ENCODE peak calls at places on chromosomes 1 and 21, in ten cellular contexts. O is cardiac muscle cell, S is astrocyte of the cerebellum, Y is tibial nerve, A is fibroblast of mammary gland, N is body of pancreas, B is WERI-Rb-1, L is transverse colon, H is IMR-90, V is A549. X is an unnamed sample.
A peak's percentile ranks its signal among the peaks of the same experiment; 100 is the strongest.

GRCh38 chr1:55823521-55824296 is 608.5 kb upstream of the USP24 start:
- DNase-seq in O (no peak), S (no peak), Y (no peak), A (peak; percentile 38), N (no peak), B (no peak), L (no peak), H (peak; percentile 64), V (peak; percentile 8), X (peak; percentile 45)

GRCh38 chr1:54934869-54935268 is 45.6 kb upstream of the TMEM61 start:
- DNase-seq in O (no peak), S (peak; percentile 85), Y (no peak), A (peak; percentile 86), N (no peak), B (no peak), L (no peak), H (peak; percentile 96), V (peak; percentile 46), X (peak; percentile 75)

GRCh38 chr1:103525114-103525606 is 339 bp upstream of the RNPC3 start:
- DNase-seq in O (peak; percentile 76), S (peak; percentile 6), Y (no peak), A (peak; percentile 59), N (no peak), B (peak; percentile 58), L (no peak), H (peak; percentile 38), V (peak; percentile 38), X (no peak)

GRCh38 chr1:110687244-110687643 is 12.5 kb upstream of the KCNA3 start:
- DNase-seq in O (no peak), S (no peak), Y (no peak), A (peak; percentile 43), N (no peak), B (no peak), L (no peak), H (peak; percentile 60), V (no peak), X (no peak)

GRCh38 chr1:35264861-35265260 is 3.6 kb upstream of the ZMYM4 start:
- DNase-seq in O (no peak), S (peak; percentile 72), Y (no peak), A (peak; percentile 35), N (peak; percentile 51), B (no peak), L (peak; percentile 21), H (peak; percentile 35), V (peak; percentile 62), X (peak; percentile 11)

GRCh38 chr1:6424619-6425593 is at the start of gene ESPN:
- DNase-seq in O (no peak), S (no peak), Y (no peak), A (no peak), N (no peak), B (no peak), L (no peak), H (no peak), V (no peak), X (no peak)

GRCh38 chr1:30998887-30999286 is 66.6 kb downstream of the PUM1 start:
- DNase-seq in O (no peak), S (no peak), Y (no peak), A (no peak), N (no peak), B (no peak), L (no peak), H (no peak), V (no peak), X (no peak)

GRCh38 chr1:90833497-90834087 is 116.5 kb upstream of the BARHL2 start:
- DNase-seq in O (no peak), S (no peak), Y (no peak), A (no peak), N (no peak), B (no peak), L (no peak), H (no peak), V (no peak), X (no peak)

GRCh38 chr1:8398677-8399076 is 80.8 kb downstream of the SLC45A1 start:
- DNase-seq in O (no peak), S (no peak), Y (no peak), A (no peak), N (no peak), B (no peak), L (no peak), H (no peak), V (no peak), X (no peak)

GRCh38 chr1:230581446-230582079 is 60.7 kb upstream of the COG2 start:
- DNase-seq in O (no peak), S (no peak), Y (no peak), A (no peak), N (no peak), B (no peak), L (no peak), H (no peak), V (peak; percentile 32), X (no peak)

GRCh38 chr1:245544236-245544635 is 389.5 kb downstream of the KIF26B start:
- DNase-seq in O (no peak), S (no peak), Y (no peak), A (no peak), N (no peak), B (no peak), L (no peak), H (no peak), V (no peak), X (no peak)

GRCh38 chr1:70090875-70091274 is 114.5 kb downstream of the LRRC40 start:
- DNase-seq in O (no peak), S (peak; percentile 16), Y (no peak), A (peak; percentile 69), N (no peak), B (no peak), L (no peak), H (peak; percentile 79), V (no peak), X (peak; percentile 61)

GRCh38 chr1:71521655-71522264 is 440.9 kb upstream of the ZRANB2 start:
- DNase-seq in O (peak; percentile 59), S (peak; percentile 27), Y (no peak), A (peak; percentile 61), N (peak; percentile 16), B (peak; percentile 44), L (peak; percentile 58), H (peak; percentile 43), V (peak; percentile 6), X (peak; percentile 11)

GRCh38 chr1:179190861-179191260 is 38.6 kb downstream of the ABL2 start:
- DNase-seq in O (no peak), S (no peak), Y (no peak), A (peak; percentile 40), N (no peak), B (no peak), L (no peak), H (no peak), V (no peak), X (peak; percentile 31)

GRCh38 chr21:28336299-28336698 is 656.4 kb downstream of the LTN1 start:
- DNase-seq in O (peak; percentile 74), S (peak; percentile 63), Y (no peak), A (peak; percentile 94), N (peak; percentile 53), B (no peak), L (no peak), H (peak; percentile 96), V (peak; percentile 11), X (peak; percentile 60)

GRCh38 chr1:207898836-207899235 is 12.1 kb downstream of the CD34 start:
- DNase-seq in O (no peak), S (no peak), Y (no peak), A (no peak), N (no peak), B (no peak), L (no peak), H (no peak), V (no peak), X (no peak)

GRCh38 chr1:115089443-115090340 is at the start of gene TSPAN2:
- DNase-seq in O (peak; percentile 98), S (no peak), Y (no peak), A (peak; percentile 64), N (peak; percentile 54), B (peak; percentile 91), L (peak; percentile 78), H (peak; percentile 59), V (peak; percentile 54), X (peak; percentile 28)
- H3K4me3 ChIP-seq in O (peak within 1 kb of the TSS; percentile 57), S (peak within 1 kb of the TSS; percentile 56), Y (peak within 1 kb of the TSS; percentile 58), A (peak within 1 kb of the TSS; percentile 48), N (no peak within 1 kb of the TSS), B (peak within 1 kb of the TSS; percentile 71), L (peak within 1 kb of the TSS; percentile 79), H (peak within 1 kb of the TSS; percentile 70), V (peak within 1 kb of the TSS; percentile 73), X (peak within 1 kb of the TSS; percentile 55)

GRCh38 chr1:33119532-33120217 is 38.7 kb downstream of the AZIN2 start:
- DNase-seq in O (no peak), S (no peak), Y (no peak), A (peak; percentile 42), N (no peak), B (no peak), L (no peak), H (peak; percentile 46), V (no peak), X (no peak)
- TF ChIP-seq CTCF in O (peak; percentile 12), S (no peak), Y (no peak), A (peak; percentile 15), N (no peak), B (peak; percentile 20), L (no peak), H (peak; percentile 22), V (no peak), X (peak; percentile 56)

DNA sequence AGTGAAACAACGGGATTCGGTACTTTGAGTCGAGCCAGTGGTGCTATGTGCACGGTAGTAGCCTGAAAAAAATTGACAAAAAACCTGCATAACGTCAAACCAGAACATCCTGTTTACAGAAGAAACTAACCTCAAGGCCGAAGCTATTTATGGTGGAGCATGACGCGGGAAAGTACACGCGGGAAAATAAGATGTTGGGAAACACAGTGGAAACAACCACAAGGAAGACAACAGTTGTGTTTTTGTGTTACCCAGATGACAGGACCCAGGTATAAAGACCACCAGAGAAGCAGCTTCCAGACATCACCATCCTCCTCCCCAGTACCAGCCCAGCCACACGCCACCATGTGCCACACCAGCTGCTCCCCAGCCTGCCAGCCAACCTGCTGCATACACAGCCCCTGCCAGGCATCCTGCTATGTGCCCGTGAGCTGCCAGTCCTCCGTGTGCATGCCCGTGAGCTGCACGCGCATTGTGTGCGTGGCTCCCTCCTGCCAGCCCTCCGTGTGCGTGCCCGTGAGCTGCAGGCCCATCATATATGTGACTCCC is at the start of gene KRTAP12-3:
- DNase-seq in O (no peak), S (no peak), Y (no peak), A (no peak), N (no peak), B (no peak), L (no peak), H (peak; percentile 7), V (no peak), X (no peak)
- H3K4me3 ChIP-seq in O (no peak within 1 kb of the TSS), S (no peak within 1 kb of the TSS), Y (no peak within 1 kb of the TSS), A (no peak within 1 kb of the TSS), N (no peak within 1 kb of the TSS), B (no peak within 1 kb of the TSS), L (no peak within 1 kb of the TSS), H (no peak within 1 kb of the TSS), V (no peak within 1 kb of the TSS), X (no peak within 1 kb of the TSS)

DNA sequence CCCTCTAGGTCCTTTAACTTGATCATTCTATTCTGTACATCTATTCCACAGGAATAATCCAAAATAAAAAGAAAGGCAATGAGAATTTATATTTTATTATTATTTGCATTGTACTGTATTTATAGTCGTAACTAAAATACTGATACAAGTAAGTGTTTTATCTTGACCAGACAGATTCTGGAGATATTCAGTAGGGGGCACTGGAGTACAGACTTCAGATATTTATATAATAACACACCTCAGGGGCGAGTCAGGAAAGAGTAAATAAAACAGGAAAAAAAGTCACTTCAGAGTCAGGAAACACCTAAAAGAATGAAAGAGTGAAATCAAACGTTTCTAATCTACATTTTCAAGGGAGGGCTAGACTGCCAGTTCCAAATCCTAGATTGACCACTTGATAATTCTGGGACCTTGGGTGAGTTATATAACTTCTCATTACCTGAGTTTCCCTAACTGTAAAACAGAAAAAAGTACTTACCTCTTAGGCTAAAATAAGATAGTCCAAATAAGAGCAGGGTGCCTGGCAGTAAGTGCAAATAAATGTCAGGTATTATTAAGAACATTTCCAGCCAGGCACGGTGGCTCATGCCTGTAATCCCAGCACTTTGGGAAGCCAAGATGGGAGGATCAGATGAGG is 31.1 kb upstream of the MTF1 start:
- DNase-seq in O (peak; percentile 44), S (peak; percentile 23), Y (no peak), A (peak; percentile 62), N (no peak), B (no peak), L (no peak), H (peak; percentile 43), V (peak; percentile 43), X (peak; percentile 41)
- TF ChIP-seq CTCF in O (peak; percentile 31), S (peak; percentile 35), Y (peak; percentile 34), A (peak; percentile 51), N (peak; percentile 69), B (no peak), L (peak; percentile 60), H (peak; percentile 62), V (peak; percentile 50), X (peak; percentile 31)

X was measured in brain microvascular endothelial cell.